ENCODE peak calls at places on chromosomes 5 and 9, in seven cellular contexts. S, A, L, N, P, R and W are unnamed samples.

GRCh38 chr5:170067574-170068170 is 38.0 kb upstream of the FOXI1 start:
- DNase-seq in S (no peak), A (no peak), L (peak), N (no peak), P (no peak), R (no peak), W (no peak)

GRCh38 chr5:156474251-156474650 is 147.3 kb downstream of the SGCD start:
- DNase-seq in S (no peak), A (peak), L (no peak), N (peak), P (peak), R (no peak), W (peak)

GRCh38 chr5:151151793-151152192 is 5.8 kb downstream of the ANXA6 start:
- DNase-seq in S (no peak), A (no peak), L (no peak), N (no peak), P (no peak), R (no peak), W (no peak)

GRCh38 chr9:92275541-92275940 is 18.0 kb downstream of the IARS1 start:
- DNase-seq in S (peak), A (no peak), L (no peak), N (no peak), P (no peak), R (no peak), W (no peak)

GRCh38 chr5:122170630-122171029 is 41.3 kb downstream of the ZNF474 start:
- DNase-seq in S (peak), A (no peak), L (peak), N (no peak), P (no peak), R (no peak), W (no peak)

GRCh38 chr9:117204971-117205370 is 209.9 kb downstream of the ASTN2 start:
- DNase-seq in S (no peak), A (no peak), L (no peak), N (no peak), P (no peak), R (no peak), W (no peak)

GRCh38 chr5:138874771-138875628 is at the start of gene LRRTM2:
- DNase-seq in S (no peak), A (no peak), L (peak), N (no peak), P (peak), R (peak), W (no peak)

GRCh38 chr9:137477778-137478612 is 18.9 kb upstream of the NSMF start:
- DNase-seq in S (no peak), A (no peak), L (no peak), N (no peak), P (no peak), R (no peak), W (no peak)

GRCh38 chr5:169300468-169301385 is at the start of gene SLIT3:
- DNase-seq in S (peak), A (peak), L (peak), N (peak), P (no peak), R (no peak), W (peak)

GRCh38 chr5:112902561-112902960 is 19.5 kb downstream of the REEP5 start:
- DNase-seq in S (no peak), A (no peak), L (no peak), N (no peak), P (no peak), R (no peak), W (no peak)

GRCh38 chr5:73544429-73545402 is 20.7 kb downstream of the ANKRA2 start:
- DNase-seq in S (no peak), A (peak), L (peak), N (no peak), P (no peak), R (no peak), W (peak)

GRCh38 chr9:98707158-98708102 is 1.3 kb downstream of the GABBR2 start:
- DNase-seq in S (peak), A (no peak), L (peak), N (peak), P (peak), R (peak), W (peak)